ENCODE peak calls at places on chromosome 15, in four cellular contexts. E is Right ventricle myocardium superior, D is fibroblast of villous mesenchyme, P is nucleus accumbens. C is an unnamed sample.

GRCh38 chr15:35306361-35306981 is 221.4 kb upstream of the NANOGP8 start:
- DNase-seq in P (no peak), E (no peak), D (peak), C (peak)

GRCh38 chr15:41838400-41838897 is at the start of gene PLA2G4B:
- DNase-seq in D (no peak), P (no peak), E (no peak), C (no peak)

GRCh38 chr15:39285066-39285465 is 295.8 kb upstream of the THBS1 start:
- DNase-seq in E (no peak), D (peak), P (no peak), C (no peak)

GRCh38 chr15:96270581-96271172 is 59.8 kb upstream of the NR2F2 start:
- DNase-seq in E (no peak), D (peak), P (no peak), C (peak)

GRCh38 chr15:92599394-92599970 is 56.1 kb downstream of the FAM174B start:
- DNase-seq in P (no peak), D (peak), E (no peak), C (no peak)

GRCh38 chr15:67033521-67033920 is 31.9 kb upstream of the SMAD3 start:
- DNase-seq in D (no peak), E (peak), P (peak), C (no peak)

GRCh38 chr15:62482715-62483429 is 317.8 kb upstream of the C2CD4B start:
- DNase-seq in E (no peak), P (no peak), D (no peak), C (peak)

GRCh38 chr15:68652141-68652540 is 73.3 kb downstream of the CORO2B start:
- DNase-seq in P (peak), E (peak), D (no peak), C (no peak)

GRCh38 chr15:92142242-92143232 is 251.1 kb upstream of the ST8SIA2 start:
- DNase-seq in D (no peak), E (peak), P (no peak), C (no peak)

GRCh38 chr15:38690737-38691332 is 126.2 kb upstream of the RASGRP1 start:
- DNase-seq in E (no peak), P (peak), D (peak), C (peak)

GRCh38 chr15:35813573-35813972 is 267.6 kb upstream of the DPH6 start:
- DNase-seq in D (no peak), P (no peak), E (no peak), C (no peak)

GRCh38 chr15:77021803-77022381 is 27.0 kb downstream of the PSTPIP1 start:
- DNase-seq in E (peak), D (peak), P (no peak), C (peak)

C was measured in mesenchymal stem cell.